ENCODE peak calls at places on chromosome X, in eight cellular contexts. H is H4; O is adrenal gland; Q is mucosa of gallbladder; T is sciatic nerve; N is aorta; P is MV-4-11; F is stimulated activated CD4-positive, alpha-beta T cell treated with anti-CD3 and anti-CD28 coated beads, Interleukin-12 subunit alpha, Interleukin-12 subunit beta, amount 100 ng/mL, for 4 hours. X is an unnamed sample.

GRCh38 chrX:136423724-136424123 is 64.0 kb upstream of the BRS3 start:
- DNase-seq in Q (no peak), N (no peak), O (no peak), P (no peak), H (no peak), F (no peak), T (no peak), X (no peak)

GRCh38 chrX:37380920-37381319 is 31.8 kb downstream of the PRRG1 start:
- DNase-seq in T (no peak), H (peak), F (no peak), P (no peak), N (no peak), O (peak), Q (peak), X (no peak)

GRCh38 chrX:17376381-17377046 is 1.5 kb downstream of the NHS start:
- DNase-seq in H (no peak), T (no peak), Q (no peak), O (peak), F (no peak), N (peak), P (no peak), X (no peak)

GRCh38 chrX:108736509-108737479 is at the start of gene IRS4:
- DNase-seq in H (peak), N (peak), O (no peak), T (no peak), Q (no peak), P (no peak), F (no peak), X (peak)

GRCh38 chrX:134933248-134933647 is 57.5 kb upstream of the SMIM10 start:
- DNase-seq in P (no peak), O (no peak), F (no peak), Q (no peak), T (no peak), H (no peak), N (no peak), X (no peak)

GRCh38 chrX:33041141-33041540 is 170.2 kb downstream of the DMD start:
- DNase-seq in T (no peak), N (peak), O (no peak), Q (no peak), H (no peak), F (no peak), P (no peak), X (no peak)

GRCh38 chrX:119604778-119605177 is 1.4 kb downstream of the NKRF start:
- DNase-seq in F (no peak), Q (no peak), N (no peak), H (no peak), O (no peak), T (no peak), P (no peak), X (no peak)

GRCh38 chrX:153297376-153297775 is 24.2 kb downstream of the PNMA6F start:
- DNase-seq in T (no peak), Q (peak), H (no peak), P (no peak), N (no peak), F (no peak), O (no peak), X (no peak)

GRCh38 chrX:84188320-84188834 is 378 bp upstream of the RPS6KA6 start:
- DNase-seq in N (peak), T (peak), Q (peak), F (no peak), H (peak), O (peak), P (no peak), X (peak)